ENCODE peak calls at places on chromosomes 16 and 17, in six cellular contexts. F is H9; M is stimulated activated effector memory CD8-positive, alpha-beta T cell treated with anti-CD3 and anti-CD28 coated beads, Interleukin-12 subunit alpha, Interleukin-12 subunit beta, amount 100 ng/mL, for 72 hours; V is left ventricle myocardium superior; N is immature natural killer cell; L is left cardiac atrium. T is an unnamed sample.

GRCh38 chr17:65527857-65528591 is 33.4 kb downstream of the AXIN2 start:
- DNase-seq in N (no peak), V (no peak), M (no peak), L (no peak), F (peak), T (no peak)

GRCh38 chr16:24463196-24463945 is 76.0 kb upstream of the RBBP6 start:
- DNase-seq in F (no peak), M (no peak), L (no peak), V (no peak), N (no peak), T (no peak)

GRCh38 chr16:3601614-3602319 is 9.6 kb downstream of the SLX4 start:
- DNase-seq in V (no peak), M (no peak), N (no peak), F (no peak), L (no peak), T (no peak)

GRCh38 chr16:70270176-70270575 is 18.4 kb upstream of the EXOSC6 start:
- DNase-seq in N (no peak), L (no peak), M (no peak), F (no peak), V (no peak), T (no peak)

GRCh38 chr16:87789437-87790277 is 23.9 kb upstream of the KLHDC4 start:
- DNase-seq in N (no peak), V (no peak), F (no peak), L (no peak), M (no peak), T (no peak)

GRCh38 chr17:81367171-81367570 is 28.1 kb upstream of the BAHCC1 start:
- DNase-seq in F (peak), V (no peak), M (no peak), L (no peak), N (no peak), T (no peak)

GRCh38 chr17:55421179-55421934 is at the start of gene MMD:
- DNase-seq in M (no peak), F (no peak), V (no peak), L (no peak), N (no peak), T (no peak)

GRCh38 chr17:49680314-49680713 is 2.4 kb upstream of the SPOP start:
- DNase-seq in V (no peak), M (no peak), L (no peak), N (no peak), F (no peak), T (no peak)

GRCh38 chr16:3752984-3753383 is 35.7 kb upstream of the TRAP1 start:
- DNase-seq in M (no peak), V (no peak), L (no peak), N (no peak), F (no peak), T (no peak)

GRCh38 chr17:47304191-47304590 is 19.6 kb upstream of the EFCAB13 start:
- DNase-seq in V (no peak), N (no peak), L (no peak), M (no peak), F (no peak), T (no peak)

GRCh38 chr16:59684911-59685310 is 950.8 kb upstream of the GOT2 start:
- DNase-seq in F (no peak), V (no peak), L (no peak), N (no peak), M (no peak), T (no peak)

GRCh38 chr17:41754066-41754465 is 19.6 kb upstream of the HAP1 start:
- DNase-seq in V (no peak), F (no peak), M (no peak), N (no peak), L (no peak), T (no peak)

GRCh38 chr17:59370580-59371299 is 39.3 kb downstream of the YPEL2 start:
- DNase-seq in F (no peak), N (no peak), V (no peak), M (no peak), L (no peak), T (peak)

GRCh38 chr16:63372283-63372682 is 1336.0 kb upstream of the CDH8 start:
- DNase-seq in V (no peak), M (no peak), L (no peak), F (no peak), N (no peak), T (no peak)

GRCh38 chr17:34926661-34927060 is 34.6 kb downstream of the CCT6B start:
- DNase-seq in F (no peak), M (no peak), L (no peak), N (no peak), V (no peak), T (no peak)

GRCh38 chr17:57914274-57915147 is 40.7 kb downstream of the CUEDC1 start:
- DNase-seq in F (no peak), M (no peak), L (no peak), N (no peak), V (no peak), T (no peak)

GRCh38 chr16:57739756-57740422 is 4.3 kb downstream of the KATNB1 start:
- DNase-seq in M (no peak), F (no peak), V (no peak), L (no peak), N (no peak), T (no peak)

GRCh38 chr16:31334934-31335333 is 20.0 kb upstream of the ITGAX start:
- DNase-seq in F (no peak), V (no peak), L (no peak), M (no peak), N (no peak), T (no peak)

GRCh38 chr17:83162035-83162745 is 82.8 kb downstream of the METRNL start:
- DNase-seq in N (no peak), M (no peak), F (no peak), L (no peak), V (no peak), T (no peak)

GRCh38 chr16:51181495-51181795 is 30.4 kb upstream of the SALL1 start:
- DNase-seq in F (peak), N (no peak), V (no peak), M (no peak), L (no peak), T (no peak)

GRCh38 chr16:66603537-66604375 is 748 bp upstream of the CMTM3 start:
- DNase-seq in V (peak), F (peak), L (peak), N (peak), M (peak), T (peak)

GRCh38 chr17:2595200-2595599 is 1.7 kb downstream of the PAFAH1B1 start:
- DNase-seq in N (no peak), V (no peak), F (no peak), M (no peak), L (no peak), T (no peak)

GRCh38 chr16:14502256-14502875 is 127.7 kb downstream of the PARN start:
- DNase-seq in M (no peak), F (no peak), N (no peak), L (no peak), V (no peak), T (no peak)

GRCh38 chr16:29806641-29807425 is 504 bp downstream of the MAZ start:
- DNase-seq in V (peak), M (peak), L (peak), F (peak), N (no peak), T (peak)

GRCh38 chr16:51535591-51535990 is 384.5 kb upstream of the SALL1 start:
- DNase-seq in L (no peak), N (no peak), M (no peak), F (no peak), V (no peak), T (no peak)

GRCh38 chr16:566475-567361 is at the start of gene NHLRC4:
- DNase-seq in M (no peak), N (no peak), L (peak), F (peak), V (peak), T (peak)

GRCh38 chr16:86980644-86981043 is 336.5 kb downstream of the C16orf95 start:
- DNase-seq in M (no peak), N (no peak), F (no peak), V (no peak), L (no peak), T (no peak)

T was measured in body of pancreas.